ENCODE peak calls at places on chromosomes 2 and 18, in five cellular contexts. E is esophagus squamous epithelium, Z is body of pancreas, G is lower lobe of right lung, J is kidney. I is an unnamed sample.
A peak's percentile ranks its signal among the peaks of the same experiment; 100 is the strongest.

GRCh38 chr2:143553261-143553660 is 424.0 kb downstream of the ARHGAP15 start:
- DNase-seq in Z (no peak), E (no peak), J (no peak), G (no peak), I (no peak)

GRCh38 chr2:203681978-203682377 is 24.5 kb upstream of the CD28 start:
- DNase-seq in Z (no peak), G (no peak), J (no peak), E (no peak), I (no peak)

GRCh38 chr18:24600076-24600654 is 139.7 kb downstream of the HRH4 start:
- DNase-seq in G (no peak), Z (peak; percentile 32), E (no peak), J (no peak), I (peak; percentile 40)

GRCh38 chr18:76803814-76804213 is 18.5 kb upstream of the ZNF236 start:
- DNase-seq in E (no peak), Z (peak; percentile 61), G (no peak), J (no peak), I (peak; percentile 62)

GRCh38 chr2:192535956-192536685 is 341.4 kb upstream of the TMEFF2 start:
- DNase-seq in Z (no peak), E (no peak), J (no peak), G (no peak), I (peak; percentile 61)

GRCh38 chr2:212979799-212980198 is 171.6 kb downstream of the IKZF2 start:
- DNase-seq in G (no peak), E (no peak), Z (no peak), J (no peak), I (no peak)

GRCh38 chr2:240157147-240157470 is 16.7 kb upstream of the OTOS start:
- DNase-seq in Z (no peak), J (peak; percentile 33), G (peak; percentile 15), E (no peak), I (no peak)

GRCh38 chr2:138615257-138615656 is 113.7 kb downstream of the SPOPL start:
- DNase-seq in J (no peak), G (no peak), Z (no peak), E (no peak), I (no peak)

GRCh38 chr18:57210101-57210661 is 63.3 kb downstream of the BOD1L2 start:
- DNase-seq in G (no peak), J (peak; percentile 81), Z (peak; percentile 47), E (no peak), I (peak; percentile 96)

GRCh38 chr2:64996914-64997313 is 7.7 kb downstream of the SLC1A4 start:
- DNase-seq in J (no peak), E (no peak), Z (no peak), G (no peak), I (no peak)

GRCh38 chr2:169476459-169476858 is 2.8 kb upstream of the BBS5 start:
- DNase-seq in Z (no peak), J (no peak), G (no peak), E (no peak), I (no peak)

GRCh38 chr2:75199428-75200011 is at the start of gene TACR1:
- DNase-seq in G (peak; percentile 73), E (no peak), J (peak; percentile 90), Z (peak; percentile 62), I (peak; percentile 18)

GRCh38 chr2:156489750-156490466 is 53.7 kb downstream of the GPD2 start:
- DNase-seq in Z (no peak), E (no peak), J (no peak), G (no peak), I (no peak)

GRCh38 chr2:28516950-28517349 is 21.1 kb downstream of the PLB1 start:
- DNase-seq in J (no peak), G (no peak), Z (no peak), E (no peak), I (no peak)

GRCh38 chr2:7646661-7647060 is 729.4 kb downstream of the RNF144A start:
- DNase-seq in G (no peak), Z (no peak), E (no peak), J (no peak), I (no peak)

GRCh38 chr2:135651717-135652116 is 89.9 kb upstream of the UBXN4 start:
- DNase-seq in Z (no peak), E (no peak), G (no peak), J (no peak), I (no peak)

GRCh38 chr2:129233166-129233565 is 746.3 kb upstream of the RAB6C start:
- DNase-seq in Z (no peak), E (no peak), G (no peak), J (no peak), I (no peak)

DNA sequence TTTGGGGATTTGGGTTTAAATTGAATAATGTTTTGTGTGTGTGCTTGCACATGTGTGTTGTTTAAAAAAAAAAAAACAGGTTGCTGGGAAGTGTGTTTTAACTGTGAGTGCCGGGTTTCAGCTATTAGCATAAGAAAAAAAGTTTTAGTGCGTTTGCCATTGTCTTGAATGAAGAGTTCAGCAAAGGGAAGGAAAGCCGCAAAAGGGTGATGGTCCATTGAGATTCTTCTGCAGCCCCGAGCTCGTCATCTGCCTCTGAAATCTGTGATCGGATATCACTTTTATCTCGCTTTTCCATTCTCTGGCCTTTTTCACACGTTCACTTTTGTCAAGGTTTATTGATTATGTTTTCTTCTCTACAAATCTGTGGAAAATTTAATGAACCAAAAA is 4.7 kb downstream of the GLI2 start:
- DNase-seq in E (no peak), Z (no peak), G (no peak), J (no peak), I (no peak)
- H3K4me3 ChIP-seq in E (no peak overlapping the region), Z (no peak overlapping the region), G (no peak overlapping the region), J (no peak overlapping the region), I (no peak overlapping the region)

DNA sequence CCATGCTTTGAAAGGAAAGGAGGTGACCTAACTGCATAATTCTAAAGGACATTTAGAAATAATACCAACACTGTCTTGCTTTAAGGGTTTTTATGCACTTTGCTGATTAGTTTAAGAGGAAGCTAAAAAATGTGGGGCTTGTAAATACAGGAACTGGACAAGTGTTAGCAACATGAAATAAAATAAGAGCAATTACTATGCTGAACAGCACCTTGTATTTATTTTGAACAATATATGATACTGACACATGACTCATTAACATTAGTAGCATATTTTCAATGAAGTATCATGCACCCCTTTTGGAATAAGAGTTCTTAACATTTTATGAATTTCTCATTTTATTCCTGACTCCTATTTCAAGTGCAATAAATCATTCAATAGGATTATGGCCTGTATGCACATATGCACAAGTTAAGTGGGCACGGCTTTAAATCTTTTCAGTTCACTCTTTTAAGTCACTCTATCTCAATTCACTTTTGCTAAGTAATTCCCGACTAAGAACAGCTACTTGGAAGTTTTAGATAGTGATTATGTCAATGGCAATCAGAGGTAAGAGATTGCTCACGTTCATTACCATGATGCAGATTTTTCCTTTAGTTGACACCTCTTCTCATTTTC is 62.4 kb downstream of the STK39 start:
- DNase-seq in E (no peak), G (no peak), J (no peak), Z (no peak), I (no peak)
- H3K4me1 ChIP-seq in E (peaks cover 44% of the 10 kb centered on the region), G (peaks cover 16% of the 10 kb centered on the region), J (peaks cover 4% of the 10 kb centered on the region), Z (peaks cover 62% of the 10 kb centered on the region), I (peaks cover 15% of the 10 kb centered on the region)

DNA sequence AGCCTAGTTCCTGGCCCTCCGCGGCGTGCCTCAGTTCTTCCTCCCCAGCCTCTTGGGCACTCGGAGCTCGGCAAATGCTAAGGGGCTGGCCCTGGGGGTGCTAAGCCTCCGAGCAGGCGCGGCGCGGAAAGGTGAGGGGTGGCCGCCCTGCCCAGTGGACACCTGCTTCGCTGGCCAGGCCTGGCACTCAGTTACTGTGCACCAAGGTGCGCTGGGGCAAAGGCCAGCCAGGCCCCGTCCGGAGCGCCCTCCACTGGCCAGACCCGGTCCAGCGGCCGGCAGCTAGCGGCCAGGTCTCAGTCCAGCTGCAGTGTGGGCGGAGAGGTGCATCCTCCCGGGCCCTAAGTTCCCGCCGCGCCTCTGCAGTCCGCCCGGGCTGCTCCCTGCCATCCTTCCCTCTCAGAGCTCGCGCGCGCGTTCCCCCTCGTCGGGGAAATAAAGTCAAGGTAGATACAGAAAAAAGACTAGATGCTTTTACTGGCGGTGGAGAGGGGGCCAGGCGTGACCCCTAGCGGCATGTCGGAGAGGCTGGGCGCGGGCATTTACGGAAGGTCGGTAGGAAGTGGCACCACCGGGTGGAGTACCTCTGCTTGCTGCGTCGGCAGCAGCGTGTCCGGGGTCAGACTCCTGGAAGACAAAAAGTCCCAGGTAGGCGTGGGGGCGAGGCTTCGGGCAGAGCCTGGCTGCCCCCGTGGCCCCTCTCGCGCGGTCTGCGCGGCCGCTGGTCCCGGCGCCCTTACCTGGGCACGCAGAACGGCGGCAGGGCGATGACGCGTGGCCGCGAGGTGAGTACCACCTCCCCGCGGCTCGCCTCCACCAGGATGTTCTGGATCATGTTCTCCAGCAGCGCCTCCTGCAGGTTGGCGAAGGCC is 9.4 kb upstream of the CRYBA2 start:
- DNase-seq in Z (peak; percentile 91), E (no peak), J (peak; percentile 82), G (peak; percentile 85), I (peak; percentile 72)
- H3K4me3 ChIP-seq in Z (no peak overlapping the region), E (peak overlapping the region; percentile 47), J (no peak overlapping the region), G (peak overlapping the region; percentile 45), I (peak overlapping the region; percentile 16)

GRCh38 chr2:71455011-71455740 is 1.8 kb downstream of the DYSF start:
- DNase-seq in Z (no peak), J (no peak), G (no peak), E (no peak), I (no peak)
- H3K4me1 ChIP-seq in Z (peaks cover 21% of the 10 kb centered on the region), J (peaks cover 12% of the 10 kb centered on the region), G (peaks cover 22% of the 10 kb centered on the region), E (peaks cover 69% of the 10 kb centered on the region), I (no peaks in the 10 kb centered on the region)

GRCh38 chr2:201235865-201236811 is 24.2 kb upstream of the CASP8 start:
- DNase-seq in G (peak; percentile 75), J (no peak), E (peak; percentile 2), Z (peak; percentile 75), I (peak; percentile 68)
- H3K4me3 ChIP-seq in G (peak overlapping the region; percentile 37), J (peak overlapping the region; percentile 32), E (peak overlapping the region; percentile 20), Z (no peak overlapping the region), I (no peak overlapping the region)

DNA sequence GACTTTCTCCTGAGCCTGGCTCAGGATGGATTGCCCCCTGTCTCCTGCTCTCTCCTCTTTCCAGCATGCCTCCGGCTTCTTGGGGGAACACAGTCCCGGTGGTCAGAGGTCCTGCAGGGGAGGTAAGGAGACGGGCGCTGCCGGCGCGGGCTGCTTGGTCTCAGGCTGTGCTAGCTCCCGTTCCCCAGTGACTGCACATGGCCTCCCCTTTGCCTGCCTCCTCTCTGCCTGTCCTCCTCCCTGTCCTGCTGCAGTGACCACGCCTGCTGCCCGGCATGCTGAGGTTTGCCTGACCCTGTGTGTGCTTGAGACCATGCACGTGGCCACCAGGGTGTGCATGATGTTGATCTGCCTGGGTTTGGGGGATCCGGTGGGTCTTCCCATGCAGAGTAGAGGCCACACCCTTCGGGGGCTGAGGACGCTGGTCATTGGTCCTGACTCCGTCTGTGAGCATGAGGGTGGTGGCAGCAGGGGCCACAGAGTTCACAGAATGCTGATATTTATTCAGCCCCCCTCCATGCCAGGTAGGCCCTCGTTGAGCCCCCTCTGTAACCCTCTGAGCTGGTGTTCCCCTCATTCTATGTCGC is 42.9 kb upstream of the MCFD2 start:
- DNase-seq in E (no peak), G (no peak), Z (no peak), J (peak; percentile 71), I (no peak)
- H3K4me1 ChIP-seq in E (peaks cover 31% of the 10 kb centered on the region), G (peaks cover 18% of the 10 kb centered on the region), Z (peaks cover 39% of the 10 kb centered on the region), J (peaks cover 13% of the 10 kb centered on the region), I (peaks cover 7% of the 10 kb centered on the region)

GRCh38 chr2:230828272-230828961 is 36.3 kb upstream of the ITM2C start:
- DNase-seq in J (no peak), E (no peak), Z (no peak), G (no peak), I (peak; percentile 16)
- H3K4me3 ChIP-seq in J (no peak overlapping the region), E (peak overlapping the region; percentile 41), Z (no peak overlapping the region), G (peak overlapping the region; percentile 39), I (peak overlapping the region; percentile 31)

I was measured in small intestine.